ENCODE peak calls at places on chromosomes 3 and 15, in five cellular contexts. N, U, Y, C and H are unnamed samples.

GRCh38 chr3:39295184-39295775 is 15.4 kb upstream of the CX3CR1 start:
- DNase-seq in N (no peak), U (no peak), Y (no peak), C (no peak), H (no peak)

GRCh38 chr3:160447544-160447943 is 2.0 kb downstream of the TRIM59 start:
- DNase-seq in N (no peak), U (no peak), Y (no peak), C (no peak), H (no peak)

GRCh38 chr3:194255252-194256039 is 95.7 kb downstream of the CPN2 start:
- DNase-seq in N (peak; percentile 57), U (no peak), Y (peak; percentile 94), C (no peak), H (no peak)

GRCh38 chr3:170585937-170586310 is at the start of gene SLC7A14:
- DNase-seq in N (no peak), U (peak; percentile 57), Y (no peak), C (no peak), H (peak; percentile 31)

GRCh38 chr15:68281008-68281407 is 3.5 kb downstream of the FEM1B start:
- DNase-seq in N (no peak), U (no peak), Y (no peak), C (no peak), H (no peak)

GRCh38 chr15:92653836-92654524 is 1.6 kb downstream of the FAM174B start:
- DNase-seq in N (peak; percentile 25), U (peak; percentile 58), Y (no peak), C (no peak), H (no peak)

GRCh38 chr15:55358471-55358870 is 39.4 kb downstream of the PIGB start:
- DNase-seq in N (no peak), U (no peak), Y (no peak), C (no peak), H (no peak)

GRCh38 chr3:20060924-20061323 is 20.7 kb downstream of the KAT2B start:
- DNase-seq in N (no peak), U (no peak), Y (no peak), C (no peak), H (no peak)

GRCh38 chr3:156317457-156317856 is 197.1 kb downstream of the KCNAB1 start:
- DNase-seq in N (no peak), U (peak; percentile 26), Y (no peak), C (peak; percentile 27), H (no peak)

GRCh38 chr3:17670749-17671148 is 71.7 kb downstream of the TBC1D5 start:
- DNase-seq in N (no peak), U (no peak), Y (no peak), C (no peak), H (no peak)

GRCh38 chr3:129699199-129699598 is 92.7 kb upstream of the PLXND1 start:
- DNase-seq in N (no peak), U (no peak), Y (no peak), C (no peak), H (no peak)

GRCh38 chr3:89395996-89396395 is 288.6 kb downstream of the EPHA3 start:
- DNase-seq in N (no peak), U (no peak), Y (no peak), C (no peak), H (no peak)

GRCh38 chr15:92418864-92419263 is 25.2 kb downstream of the ST8SIA2 start:
- DNase-seq in N (no peak), U (no peak), Y (no peak), C (no peak), H (no peak)

GRCh38 chr3:132326251-132326650 is 9.0 kb downstream of the ACP3 start:
- DNase-seq in N (no peak), U (no peak), Y (no peak), C (no peak), H (no peak)

GRCh38 chr3:134282659-134283047 is 32.0 kb upstream of the RYK start:
- DNase-seq in N (no peak), U (no peak), Y (no peak), C (no peak), H (no peak)

GRCh38 chr3:172989373-172989772 is 151.7 kb downstream of the SPATA16 start:
- DNase-seq in N (no peak), U (no peak), Y (no peak), C (no peak), H (no peak)